ENCODE peak calls at places on chromosomes 4 and X, in four cellular contexts. S is hypothalamus, N is pancreas, Y is T-helper 9 cell. L is an unnamed sample.

GRCh38 chr4:47471591-47471990 is 8.1 kb upstream of the COMMD8 start:
- DNase-seq in S (no peak), N (no peak), Y (no peak), L (no peak)

GRCh38 chr4:169397762-169398161 is 127.0 kb upstream of the SH3RF1 start:
- DNase-seq in S (no peak), N (no peak), Y (no peak), L (no peak)

GRCh38 chr4:3062466-3062865 is 11.9 kb downstream of the HTT-AS start:
- DNase-seq in S (no peak), N (no peak), Y (no peak), L (no peak)

GRCh38 chrX:155065035-155065734 is 5.8 kb downstream of the CMC4 start:
- DNase-seq in S (no peak), N (no peak), Y (no peak), L (no peak)

GRCh38 chrX:152259150-152259549 is 120.8 kb upstream of the MAGEA10 start:
- DNase-seq in S (no peak), N (no peak), Y (no peak), L (no peak)

GRCh38 chr4:110119880-110120279 is 78.5 kb downstream of the ELOVL6 start:
- DNase-seq in S (no peak), N (no peak), Y (no peak), L (no peak)

GRCh38 chr4:73715659-73716058 is 24.7 kb upstream of the CXCL8 start:
- DNase-seq in S (no peak), N (no peak), Y (no peak), L (no peak)

GRCh38 chr4:25970241-25970675 is 56.2 kb downstream of the SMIM20 start:
- DNase-seq in S (no peak), N (no peak), Y (no peak), L (no peak)

GRCh38 chrX:110162867-110163266 is 155.0 kb downstream of the AMMECR1 start:
- DNase-seq in S (no peak), N (no peak), Y (no peak), L (no peak)